ENCODE peak calls at places on chromosome 5, in five cellular contexts. T is A549; U is RPMI8226; V is HAP-1; X is effector memory CD8-positive, alpha-beta T cell. J is an unnamed sample.

GRCh38 chr5:16493261-16493660 is 27.7 kb upstream of the ZNF622 start:
- DNase-seq in T (no peak), U (no peak), V (no peak), X (no peak), J (no peak)

GRCh38 chr5:33743089-33743488 is 148.7 kb downstream of the ADAMTS12 start:
- DNase-seq in T (no peak), U (no peak), V (no peak), X (no peak), J (no peak)

GRCh38 chr5:77356740-77357139 is 135.4 kb downstream of the WDR41 start:
- DNase-seq in T (no peak), U (peak), V (no peak), X (no peak), J (no peak)

GRCh38 chr5:169706758-169707450 is 69.8 kb downstream of the DOCK2 start:
- DNase-seq in T (peak), U (no peak), V (no peak), X (no peak), J (no peak)

GRCh38 chr5:123701511-123702200 is 189.7 kb downstream of the CSNK1G3 start:
- DNase-seq in T (no peak), U (no peak), V (no peak), X (no peak), J (no peak)

GRCh38 chr5:98308960-98309359 is 464.5 kb upstream of the RGMB start:
- DNase-seq in T (no peak), U (no peak), V (no peak), X (no peak), J (no peak)

GRCh38 chr5:172713113-172713808 is 57.7 kb downstream of the DUSP1 start:
- DNase-seq in T (peak), U (peak), V (peak), X (peak), J (peak)

GRCh38 chr5:175288048-175288621 is 155.8 kb downstream of the DRD1 start:
- DNase-seq in T (peak), U (peak), V (no peak), X (no peak), J (no peak)

GRCh38 chr5:138824924-138825863 is 49.9 kb downstream of the LRRTM2 start:
- DNase-seq in T (peak), U (peak), V (no peak), X (no peak), J (peak)

GRCh38 chr5:179142434-179143198 is 82.4 kb downstream of the ZNF354C start:
- DNase-seq in T (no peak), U (peak), V (no peak), X (no peak), J (no peak)